ENCODE peak calls at places on chromosomes 11 and 22, in five cellular contexts. One of them, this sample, is unnamed.

GRCh38 chr22:19884161-19884953 is 29.7 kb upstream of the GNB1L start:
- DNase-seq in fibroblast of the conjunctiva: no peak
- DNase-seq in AG20443: no peak
- DNase-seq in EH: no peak
- DNase-seq in Calu3: no peak
- DNase-seq in this sample: peak; percentile 20

GRCh38 chr22:27107824-27108223 is 450.4 kb downstream of the MIAT start:
- DNase-seq in fibroblast of the conjunctiva: peak; percentile 82
- DNase-seq in AG20443: peak; percentile 73
- DNase-seq in EH: peak; percentile 98
- DNase-seq in Calu3: peak; percentile 91
- DNase-seq in this sample: peak; percentile 80

GRCh38 chr22:39433476-39434242 is 23.2 kb upstream of the MGAT3 start:
- DNase-seq in fibroblast of the conjunctiva: no peak
- DNase-seq in AG20443: no peak
- DNase-seq in EH: no peak
- DNase-seq in Calu3: no peak
- DNase-seq in this sample: no peak

GRCh38 chr22:28779833-28780232 is 7.3 kb downstream of the CCDC117 start:
- DNase-seq in fibroblast of the conjunctiva: no peak
- DNase-seq in AG20443: no peak
- DNase-seq in EH: no peak
- DNase-seq in Calu3: no peak
- DNase-seq in this sample: no peak

GRCh38 chr22:22779213-22779612 is 108.4 kb upstream of the IGLL5 start:
- DNase-seq in fibroblast of the conjunctiva: no peak
- DNase-seq in AG20443: no peak
- DNase-seq in EH: no peak
- DNase-seq in Calu3: no peak
- DNase-seq in this sample: no peak

GRCh38 chr11:76658231-76658630 is 12.3 kb downstream of the LRRC32 start:
- DNase-seq in fibroblast of the conjunctiva: no peak
- DNase-seq in AG20443: no peak
- DNase-seq in EH: no peak
- DNase-seq in Calu3: no peak
- DNase-seq in this sample: no peak

GRCh38 chr22:36425977-36426523 is 38.3 kb upstream of the MYH9 start:
- DNase-seq in fibroblast of the conjunctiva: no peak
- DNase-seq in AG20443: no peak
- DNase-seq in EH: peak; percentile 47
- DNase-seq in Calu3: no peak
- DNase-seq in this sample: peak; percentile 47

GRCh38 chr11:76071090-76071489 is 135.2 kb downstream of the WNT11 start:
- DNase-seq in fibroblast of the conjunctiva: no peak
- DNase-seq in AG20443: no peak
- DNase-seq in EH: no peak
- DNase-seq in Calu3: no peak
- DNase-seq in this sample: no peak

GRCh38 chr22:17057959-17058814 is 26.6 kb upstream of the IL17RA start:
- DNase-seq in fibroblast of the conjunctiva: peak; percentile 50
- DNase-seq in AG20443: peak; percentile 88
- DNase-seq in EH: peak; percentile 82
- DNase-seq in Calu3: peak; percentile 71
- DNase-seq in this sample: peak; percentile 47

GRCh38 chr11:77175869-77176539 is 48.0 kb downstream of the MYO7A start:
- DNase-seq in fibroblast of the conjunctiva: no peak
- DNase-seq in AG20443: no peak
- DNase-seq in EH: peak; percentile 25
- DNase-seq in Calu3: no peak
- DNase-seq in this sample: no peak

GRCh38 chr11:119100246-119100959 is 1.2 kb downstream of the DPAGT1 start:
- DNase-seq in fibroblast of the conjunctiva: no peak
- DNase-seq in AG20443: peak; percentile 40
- DNase-seq in EH: peak; percentile 65
- DNase-seq in Calu3: peak; percentile 13
- DNase-seq in this sample: no peak

GRCh38 chr11:73530109-73530508 is 67.8 kb downstream of the FAM168A start:
- DNase-seq in fibroblast of the conjunctiva: no peak
- DNase-seq in AG20443: no peak
- DNase-seq in EH: peak; percentile 7
- DNase-seq in Calu3: peak; percentile 11
- DNase-seq in this sample: no peak

GRCh38 chr11:662689-663274 is 25.7 kb downstream of the DRD4 start:
- DNase-seq in fibroblast of the conjunctiva: peak; percentile 44
- DNase-seq in AG20443: peak; percentile 91
- DNase-seq in EH: peak; percentile 70
- DNase-seq in Calu3: peak; percentile 72
- DNase-seq in this sample: peak; percentile 67

GRCh38 chr11:45815747-45816146 is 10.8 kb downstream of the SLC35C1 start:
- DNase-seq in fibroblast of the conjunctiva: no peak
- DNase-seq in AG20443: peak; percentile 54
- DNase-seq in EH: peak; percentile 31
- DNase-seq in Calu3: no peak
- DNase-seq in this sample: no peak

GRCh38 chr11:18140145-18140544 is 7.8 kb downstream of the MRGPRX3 start:
- DNase-seq in fibroblast of the conjunctiva: no peak
- DNase-seq in AG20443: no peak
- DNase-seq in EH: no peak
- DNase-seq in Calu3: no peak
- DNase-seq in this sample: no peak

GRCh38 chr22:22342697-22343602 is 98.4 kb downstream of the VPREB1 start:
- DNase-seq in fibroblast of the conjunctiva: no peak
- DNase-seq in AG20443: peak; percentile 48
- DNase-seq in EH: peak; percentile 20
- DNase-seq in Calu3: peak; percentile 91
- DNase-seq in this sample: no peak

GRCh38 chr22:19848298-19849224 is 6.1 kb downstream of the GNB1L start:
- DNase-seq in fibroblast of the conjunctiva: no peak
- DNase-seq in AG20443: peak; percentile 58
- DNase-seq in EH: peak; percentile 55
- DNase-seq in Calu3: peak; percentile 87
- DNase-seq in this sample: no peak

GRCh38 chr11:129996113-129996870 is 6.3 kb downstream of the PRDM10 start:
- DNase-seq in fibroblast of the conjunctiva: no peak
- DNase-seq in AG20443: no peak
- DNase-seq in EH: no peak
- DNase-seq in Calu3: no peak
- DNase-seq in this sample: no peak

GRCh38 chr22:30947821-30948454 is 20.6 kb downstream of the MORC2 start:
- DNase-seq in fibroblast of the conjunctiva: peak; percentile 43
- DNase-seq in AG20443: peak; percentile 62
- DNase-seq in EH: peak; percentile 66
- DNase-seq in Calu3: no peak
- DNase-seq in this sample: no peak

GRCh38 chr11:128498846-128499245 is 88.5 kb downstream of the ETS1 start:
- DNase-seq in fibroblast of the conjunctiva: no peak
- DNase-seq in AG20443: no peak
- DNase-seq in EH: peak; percentile 80
- DNase-seq in Calu3: no peak
- DNase-seq in this sample: no peak

GRCh38 chr11:114556135-114556534 is 3.5 kb downstream of the NXPE1 start:
- DNase-seq in fibroblast of the conjunctiva: no peak
- DNase-seq in AG20443: no peak
- DNase-seq in EH: no peak
- DNase-seq in Calu3: no peak
- DNase-seq in this sample: no peak

GRCh38 chr22:17607891-17608521 is 20.5 kb downstream of the ATP6V1E1 start:
- DNase-seq in fibroblast of the conjunctiva: no peak
- DNase-seq in AG20443: no peak
- DNase-seq in EH: no peak
- DNase-seq in Calu3: no peak
- DNase-seq in this sample: no peak

GRCh38 chr11:77299528-77299993 is 1.9 kb downstream of the GDPD4 start:
- DNase-seq in fibroblast of the conjunctiva: no peak
- DNase-seq in AG20443: no peak
- DNase-seq in EH: peak; percentile 25
- DNase-seq in Calu3: peak; percentile 79
- DNase-seq in this sample: no peak

GRCh38 chr11:107018902-107019493 is 722 bp upstream of the GUCY1A2 start:
- DNase-seq in fibroblast of the conjunctiva: peak; percentile 27
- DNase-seq in AG20443: peak; percentile 86
- DNase-seq in EH: peak; percentile 69
- DNase-seq in Calu3: peak; percentile 48
- DNase-seq in this sample: peak; percentile 76

This sample was measured in uterus.